ENCODE peak calls at places on chromosomes 6 and 20, in five cellular contexts. E is activated CD8-positive, alpha-beta T cell treated with anti-CD3 and anti-CD28 coated beads for 36 hours; R is fibroblast of lung; L is choroid plexus epithelial cell; G is CD8-positive, alpha-beta T cell. Q is an unnamed sample.

GRCh38 chr6:37783831-37784584 is 35.5 kb upstream of the ZFAND3 start:
- DNase-seq in E (peak), R (peak), L (peak), G (no peak), Q (peak)

GRCh38 chr20:37915800-37916570 is 13.1 kb downstream of the VSTM2L start:
- DNase-seq in E (no peak), R (no peak), L (no peak), G (no peak), Q (no peak)

GRCh38 chr6:143196525-143197225 is 136.0 kb downstream of the AIG1 start:
- DNase-seq in E (no peak), R (peak), L (no peak), G (no peak), Q (no peak)

GRCh38 chr6:31541059-31541657 is 645 bp downstream of the DDX39B start:
- DNase-seq in E (peak), R (peak), L (peak), G (peak), Q (peak)

GRCh38 chr6:150934380-150934779 is 68.9 kb downstream of the MTHFD1L start:
- DNase-seq in E (no peak), R (peak), L (peak), G (no peak), Q (no peak)

GRCh38 chr6:151379933-151380847 is 11.2 kb downstream of the ZBTB2 start:
- DNase-seq in E (peak), R (peak), L (no peak), G (no peak), Q (peak)

GRCh38 chr20:48147326-48147725 is 362.0 kb upstream of the SULF2 start:
- DNase-seq in E (no peak), R (no peak), L (no peak), G (no peak), Q (no peak)

GRCh38 chr6:147676468-147676867 is 168.0 kb downstream of the SAMD5 start:
- DNase-seq in E (no peak), R (peak), L (no peak), G (no peak), Q (no peak)

GRCh38 chr6:84768442-84769174 is 4.2 kb upstream of the TBX18 start:
- DNase-seq in E (no peak), R (no peak), L (peak), G (no peak), Q (no peak)

DNA sequence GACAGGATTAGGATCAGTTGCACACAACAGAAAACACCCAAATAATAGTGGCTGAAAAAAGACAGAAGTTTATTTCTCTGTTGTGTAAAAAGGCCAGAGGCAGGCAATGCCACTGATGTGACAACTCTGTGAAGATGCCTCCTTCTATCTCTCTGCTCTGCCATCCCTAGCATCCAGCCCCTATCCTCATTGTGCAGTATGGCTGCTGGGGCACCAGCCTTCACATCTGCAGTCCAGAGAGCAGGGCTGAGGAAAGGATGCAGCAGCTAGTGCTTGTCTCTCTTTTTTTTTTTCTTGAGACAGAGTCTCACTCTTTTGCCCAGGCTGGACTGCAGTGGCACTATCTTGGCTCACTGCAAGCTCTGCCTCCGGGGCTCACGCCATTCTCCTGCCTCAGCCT is 6.4 kb upstream of the ADA start:
- DNase-seq in E (no peak), R (no peak), L (no peak), G (no peak), Q (no peak)
- TF ChIP-seq CTCF in E (no peak), R (no peak), L (no peak), G (no peak), Q (no peak)

DNA sequence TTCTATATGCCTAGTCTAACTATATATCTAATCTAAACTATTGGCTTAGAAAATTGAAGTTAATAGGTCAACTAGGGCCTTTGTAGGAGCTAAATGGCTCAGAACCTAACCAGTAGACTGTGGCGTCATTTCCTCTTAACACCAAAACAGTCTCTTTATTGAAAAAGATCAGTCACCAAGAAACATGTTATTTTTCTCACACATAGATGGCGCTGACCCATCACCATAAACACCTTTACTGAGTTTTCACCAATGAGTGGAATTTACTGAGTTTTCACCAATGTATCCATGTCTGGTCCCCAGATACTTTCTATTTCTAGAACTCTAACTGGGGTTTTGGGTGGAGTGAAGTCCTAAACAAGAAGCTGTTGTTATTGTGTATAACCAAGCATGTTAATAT is 636.0 kb downstream of the BCKDHB start:
- DNase-seq in E (no peak), R (peak), L (peak), G (no peak), Q (no peak)
- TF ChIP-seq CTCF in E (peak), R (peak), L (peak), G (no peak), Q (peak)

GRCh38 chr6:93423542-93423941 is 4.2 kb upstream of the EPHA7 start:
- DNase-seq in E (peak), R (peak), L (peak), G (no peak), Q (no peak)
- TF ChIP-seq CTCF in E (no peak), R (peak), L (peak), G (no peak), Q (peak)

GRCh38 chr6:5653801-5654200 is 352.9 kb downstream of the NRN1 start:
- DNase-seq in E (no peak), R (no peak), L (no peak), G (no peak), Q (no peak)

GRCh38 chr6:5660772-5661171 is 346.0 kb downstream of the NRN1 start:
- DNase-seq in E (no peak), R (no peak), L (no peak), G (no peak), Q (no peak)

GRCh38 chr6:5656226-5656625 is 350.5 kb downstream of the NRN1 start:
- DNase-seq in E (no peak), R (no peak), L (no peak), G (no peak), Q (no peak)

GRCh38 chr6:5659467-5659866 is 347.3 kb downstream of the NRN1 start:
- DNase-seq in E (no peak), R (peak), L (no peak), G (no peak), Q (no peak)

DNA sequence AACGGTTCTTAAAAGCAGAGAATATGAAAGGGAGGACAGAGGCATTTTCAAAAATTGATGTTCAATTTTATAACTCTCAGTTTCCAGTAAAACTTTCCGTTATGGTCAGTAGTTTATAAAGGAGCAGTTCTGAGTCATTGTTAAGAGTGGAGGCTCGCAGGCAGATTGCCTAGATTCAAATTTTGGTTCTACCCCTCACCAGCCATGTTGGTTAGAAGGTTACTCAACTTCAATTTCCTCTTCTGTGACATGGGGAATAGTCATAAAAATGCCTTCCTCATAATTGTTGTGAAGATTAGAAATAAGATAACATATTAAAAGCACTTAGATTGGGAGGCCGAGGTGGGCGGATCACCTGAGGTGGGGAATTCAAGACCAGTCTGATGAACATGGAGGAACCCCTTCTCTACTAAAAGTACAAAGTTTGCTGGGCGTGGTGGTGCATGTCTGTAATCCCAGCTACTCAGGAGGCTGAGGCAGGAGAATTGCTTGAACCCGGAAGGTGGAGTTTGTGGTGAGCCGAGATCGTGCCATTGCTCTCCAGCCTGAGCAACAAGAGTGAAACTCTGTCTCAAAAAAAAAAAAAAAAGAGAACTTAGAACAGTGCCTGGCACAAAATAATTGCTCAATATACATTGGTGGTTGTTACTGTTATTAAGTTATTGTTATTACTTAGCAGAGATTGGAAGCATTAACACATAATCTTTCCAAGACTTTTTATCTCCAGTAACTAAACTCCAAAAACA is 348.9 kb downstream of the NRN1 start:
- DNase-seq in E (no peak), R (peak), L (no peak), G (no peak), Q (no peak)
- TF ChIP-seq CTCF in E (no peak), R (no peak), L (no peak), G (no peak), Q (no peak)

GRCh38 chr6:135038335-135038734 is 16.3 kb downstream of the HBS1L start:
- DNase-seq in E (no peak), R (no peak), L (no peak), G (no peak), Q (no peak)
- TF ChIP-seq CTCF in E (no peak), R (no peak), L (no peak), G (no peak), Q (no peak)

DNA sequence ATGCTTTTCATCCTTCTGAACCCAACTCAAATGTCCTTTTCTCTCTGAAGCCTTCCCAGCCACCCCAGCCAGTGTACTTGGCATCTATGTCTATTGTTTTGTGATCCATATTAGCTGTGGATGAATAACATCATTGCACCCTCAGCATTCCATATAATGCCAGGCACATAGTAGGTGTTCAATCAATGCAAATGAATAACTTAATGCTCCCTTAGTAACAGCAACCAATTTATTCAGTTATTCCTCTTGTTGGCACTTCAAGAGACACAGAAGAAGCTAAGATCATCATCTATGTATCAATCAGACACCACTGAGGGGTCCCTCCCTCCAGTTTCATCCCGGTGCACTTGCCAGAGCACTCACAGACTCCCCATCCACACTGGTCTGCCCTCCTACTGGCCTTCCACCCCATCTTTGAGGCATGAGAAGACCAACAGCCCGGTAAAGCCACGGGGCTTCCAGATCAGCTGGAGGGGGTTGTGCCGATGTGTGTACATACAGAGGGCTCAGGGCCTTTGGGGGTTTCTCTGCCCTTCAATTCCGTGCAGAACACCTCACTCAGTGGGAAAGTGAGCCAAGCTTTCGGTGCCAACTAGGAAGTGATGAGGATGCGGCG is 2.4 kb upstream of the TAF8 start:
- DNase-seq in E (peak), R (no peak), L (no peak), G (no peak), Q (no peak)
- TF ChIP-seq CTCF in E (no peak), R (no peak), L (no peak), G (no peak), Q (no peak)

Q was measured in GM10248.